ENCODE peak calls at places on chromosomes 7 and 10, in eight cellular contexts. K, W, M, R, O, A, L and C are unnamed samples.

GRCh38 chr7:40827217-40828085 is 692.6 kb downstream of the SUGCT start:
- DNase-seq in K (no peak), W (no peak), M (no peak), R (peak; percentile 58), O (no peak), A (no peak), L (no peak), C (no peak)

GRCh38 chr7:101420436-101420835 is 57.8 kb downstream of the COL26A1 start:
- DNase-seq in K (no peak), W (no peak), M (no peak), R (no peak), O (no peak), A (no peak), L (no peak), C (no peak)

GRCh38 chr7:66265566-66265965 is 60.4 kb downstream of the TPST1 start:
- DNase-seq in K (no peak), W (no peak), M (no peak), R (peak; percentile 63), O (no peak), A (peak; percentile 53), L (no peak), C (no peak)

GRCh38 chr7:85737426-85737825 is 550.6 kb upstream of the SEMA3D start:
- DNase-seq in K (no peak), W (no peak), M (no peak), R (no peak), O (no peak), A (no peak), L (no peak), C (no peak)

GRCh38 chr10:61941202-61941651 is 39.7 kb downstream of the ARID5B start:
- DNase-seq in K (no peak), W (no peak), M (no peak), R (no peak), O (no peak), A (peak; percentile 32), L (no peak), C (no peak)

GRCh38 chr10:119319161-119319919 is 112.0 kb downstream of the GRK5 start:
- DNase-seq in K (no peak), W (no peak), M (no peak), R (no peak), O (no peak), A (no peak), L (no peak), C (no peak)

GRCh38 chr7:135557455-135558336 is at the start of gene NUP205:
- DNase-seq in K (peak; percentile 44), W (peak; percentile 74), M (peak; percentile 61), R (peak; percentile 93), O (no peak), A (peak; percentile 92), L (peak; percentile 76), C (peak; percentile 81)

GRCh38 chr7:82961240-82961639 is 201.4 kb downstream of the PCLO start:
- DNase-seq in K (no peak), W (no peak), M (no peak), R (peak; percentile 10), O (no peak), A (no peak), L (no peak), C (no peak)

GRCh38 chr7:4227105-4228010 is 454.7 kb upstream of the FOXK1 start:
- DNase-seq in K (no peak), W (no peak), M (no peak), R (no peak), O (no peak), A (peak; percentile 9), L (no peak), C (no peak)

GRCh38 chr7:12031638-12032037 is 179.5 kb upstream of the TMEM106B start:
- DNase-seq in K (no peak), W (no peak), M (no peak), R (peak; percentile 29), O (no peak), A (peak; percentile 41), L (no peak), C (no peak)

GRCh38 chr7:148697256-148697841 is 1.4 kb upstream of the CUL1 start:
- DNase-seq in K (peak; percentile 6), W (peak; percentile 67), M (peak; percentile 31), R (peak; percentile 56), O (no peak), A (peak; percentile 47), L (no peak), C (peak; percentile 19)

GRCh38 chr10:126226205-126226604 is 162.1 kb downstream of the ADAM12 start:
- DNase-seq in K (no peak), W (no peak), M (no peak), R (no peak), O (no peak), A (no peak), L (no peak), C (no peak)

GRCh38 chr10:126224967-126225671 is 163.2 kb downstream of the ADAM12 start:
- DNase-seq in K (no peak), W (no peak), M (no peak), R (no peak), O (no peak), A (no peak), L (no peak), C (no peak)

GRCh38 chr10:126223512-126224067 is 164.7 kb downstream of the ADAM12 start:
- DNase-seq in K (no peak), W (no peak), M (no peak), R (no peak), O (no peak), A (no peak), L (no peak), C (no peak)

GRCh38 chr10:126226988-126227761 is 161.1 kb downstream of the ADAM12 start:
- DNase-seq in K (no peak), W (no peak), M (no peak), R (no peak), O (no peak), A (no peak), L (no peak), C (no peak)

GRCh38 chr10:126225672-126226007 is 162.6 kb downstream of the ADAM12 start:
- DNase-seq in K (no peak), W (no peak), M (no peak), R (no peak), O (no peak), A (no peak), L (no peak), C (no peak)
- H3K9me3 ChIP-seq in K (no peaks in the 10 kb centered on the region), W (no peaks in the 10 kb centered on the region), M (no peaks in the 10 kb centered on the region), R (no peaks in the 10 kb centered on the region), O (no peaks in the 10 kb centered on the region), A (no peaks in the 10 kb centered on the region), L (no peaks in the 10 kb centered on the region), C (no peaks in the 10 kb centered on the region)

DNA sequence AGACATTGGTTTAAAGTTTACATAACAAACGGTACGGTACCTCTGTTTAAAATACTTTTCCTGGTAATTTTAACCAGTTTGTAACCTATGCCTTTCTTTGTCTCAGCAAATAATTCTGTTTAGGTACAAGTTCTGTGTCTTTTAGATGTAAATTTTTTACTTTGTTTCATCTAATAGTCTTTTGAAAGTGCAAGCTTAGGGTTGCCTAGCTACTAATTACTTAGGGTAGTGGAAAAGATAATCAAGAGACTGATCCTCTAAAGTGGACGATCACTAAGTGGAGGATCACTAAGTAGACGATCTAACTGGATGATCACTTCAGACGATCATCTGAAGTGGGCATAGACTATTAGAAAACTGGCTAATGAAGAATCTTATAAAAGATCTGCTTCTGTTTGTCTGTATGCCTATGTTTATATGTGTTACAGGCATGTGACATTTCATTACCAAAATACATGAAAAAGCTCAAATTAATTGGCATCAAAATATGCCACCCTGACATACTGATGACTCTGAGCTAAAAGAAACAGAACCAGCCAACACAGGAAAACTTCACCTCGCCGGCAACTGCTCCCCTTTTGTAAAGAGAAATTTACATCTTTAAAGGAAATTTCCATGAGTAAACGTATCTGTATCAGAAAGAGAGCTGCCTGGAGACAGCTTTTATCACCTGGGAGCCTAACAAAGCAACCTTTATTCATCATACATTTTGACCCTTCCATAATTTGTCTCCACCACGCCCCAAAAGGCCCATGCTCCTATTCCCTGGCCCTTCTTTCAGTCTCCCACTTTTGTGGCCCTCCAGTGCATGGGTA is 15.9 kb upstream of the FKBP9 start:
- DNase-seq in K (no peak), W (no peak), M (no peak), R (peak; percentile 36), O (no peak), A (no peak), L (no peak), C (no peak)
- H3K4me3 ChIP-seq in K (peak overlapping the region; percentile 82), W (peak overlapping the region; percentile 51), M (peak overlapping the region; percentile 59), R (peak overlapping the region; percentile 92), O (peak overlapping the region; percentile 87), A (peak overlapping the region; percentile 77), L (peak overlapping the region; percentile 91), C (no peak overlapping the region)

GRCh38 chr7:63931057-63931600 is 67.5 kb upstream of the ZNF722 start:
- DNase-seq in K (no peak), W (no peak), M (no peak), R (no peak), O (no peak), A (no peak), L (no peak), C (no peak)

GRCh38 chr7:63925626-63926460 is 72.8 kb upstream of the ZNF722 start:
- DNase-seq in K (peak; percentile 95), W (peak; percentile 96), M (peak; percentile 94), R (peak; percentile 87), O (peak; percentile 70), A (peak; percentile 2), L (peak; percentile 95), C (peak; percentile 93)

GRCh38 chr7:63927261-63927660 is 71.4 kb upstream of the ZNF722 start:
- DNase-seq in K (no peak), W (no peak), M (no peak), R (no peak), O (no peak), A (no peak), L (no peak), C (no peak)

DNA sequence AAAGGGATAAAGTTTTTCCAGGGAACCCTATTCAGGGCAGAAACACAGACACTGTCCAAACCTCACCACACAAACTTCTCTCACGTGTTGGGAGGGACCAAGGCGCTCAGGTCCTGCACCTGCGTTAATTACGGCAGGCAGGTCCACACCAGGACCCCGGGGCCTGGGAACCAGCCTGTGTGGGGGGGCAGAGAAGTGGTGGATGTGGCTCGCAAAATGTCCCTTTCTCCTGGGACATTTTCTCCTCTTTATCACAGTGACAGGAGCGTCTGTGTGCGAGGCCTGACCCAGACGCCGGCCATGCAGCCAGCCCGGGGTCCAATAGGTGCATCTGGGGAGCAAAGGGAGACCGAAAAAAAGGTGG is 73.4 kb upstream of the ZNF722 start:
- DNase-seq in K (no peak), W (peak; percentile 6), M (peak; percentile 28), R (peak; percentile 1), O (no peak), A (no peak), L (no peak), C (no peak)
- H3K9me3 ChIP-seq in K (no peaks in the 10 kb centered on the region), W (no peaks in the 10 kb centered on the region), M (peaks cover 5% of the 10 kb centered on the region), R (no peaks in the 10 kb centered on the region), O (no peaks in the 10 kb centered on the region), A (no peaks in the 10 kb centered on the region), L (no peaks in the 10 kb centered on the region), C (no peaks in the 10 kb centered on the region)

DNA sequence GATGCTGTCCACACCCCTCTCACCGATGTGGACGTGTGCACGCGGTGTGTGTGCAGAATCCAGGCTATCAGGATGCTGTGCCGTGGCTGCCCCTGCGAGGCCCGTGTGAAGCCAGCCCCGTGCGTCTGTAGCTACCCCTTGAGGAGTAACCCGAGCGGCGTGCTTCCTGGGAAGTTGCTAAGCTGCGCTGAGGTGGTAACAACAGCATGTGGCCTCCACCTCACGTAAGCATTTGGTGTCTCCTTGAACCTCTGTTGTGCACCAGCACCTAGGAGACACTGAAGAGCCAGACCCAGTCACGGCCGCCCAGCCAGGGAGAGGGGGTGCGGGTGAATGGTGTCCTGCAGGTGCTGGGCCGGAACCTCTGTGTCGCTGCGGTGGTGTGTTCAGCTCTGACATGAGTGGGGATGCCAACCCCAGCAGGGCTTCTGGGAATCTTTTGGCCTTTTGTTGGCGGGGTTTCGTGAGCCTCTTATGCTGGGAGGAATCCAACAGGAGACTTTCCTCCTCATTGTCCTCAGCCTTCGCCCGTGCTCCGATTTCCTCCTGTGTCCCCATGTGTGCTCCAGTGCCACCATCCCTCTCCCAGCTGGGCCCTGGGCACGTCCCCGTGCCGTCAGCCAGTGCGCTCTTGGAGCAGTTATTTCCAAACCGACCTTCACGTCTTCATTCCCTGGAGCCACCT is 60.4 kb downstream of the DNAJB6 start:
- DNase-seq in K (no peak), W (no peak), M (no peak), R (no peak), O (no peak), A (no peak), L (no peak), C (no peak)
- H3K4me3 ChIP-seq in K (no peak overlapping the region), W (no peak overlapping the region), M (no peak overlapping the region), R (no peak overlapping the region), O (no peak overlapping the region), A (no peak overlapping the region), L (no peak overlapping the region), C (no peak overlapping the region)